ENCODE peak calls at places on chromosomes 12 and 14, in five cellular contexts. One of them, this sample, is unnamed.

GRCh38 chr12:574475-575128 is 88.6 kb downstream of the NINJ2 start:
- DNase-seq in foreskin fibroblast: peak
- DNase-seq in CD8-positive, alpha-beta memory T cell: no peak
- DNase-seq in heart left ventricle: no peak
- DNase-seq in astrocyte: peak
- DNase-seq in this sample: no peak

GRCh38 chr12:81596558-81596957 is 162.6 kb downstream of the PPFIA2 start:
- DNase-seq in foreskin fibroblast: no peak
- DNase-seq in CD8-positive, alpha-beta memory T cell: no peak
- DNase-seq in heart left ventricle: no peak
- DNase-seq in astrocyte: no peak
- DNase-seq in this sample: no peak

GRCh38 chr14:52950898-52951729 is at the start of gene FERMT2:
- DNase-seq in foreskin fibroblast: peak
- DNase-seq in CD8-positive, alpha-beta memory T cell: peak
- DNase-seq in heart left ventricle: peak
- DNase-seq in astrocyte: peak
- DNase-seq in this sample: peak

GRCh38 chr12:117228239-117228638 is 38.0 kb upstream of the FBXO21 start:
- DNase-seq in foreskin fibroblast: no peak
- DNase-seq in CD8-positive, alpha-beta memory T cell: no peak
- DNase-seq in heart left ventricle: no peak
- DNase-seq in astrocyte: no peak
- DNase-seq in this sample: no peak

GRCh38 chr14:28141662-28142061 is 624.9 kb upstream of the FOXG1 start:
- DNase-seq in foreskin fibroblast: no peak
- DNase-seq in CD8-positive, alpha-beta memory T cell: no peak
- DNase-seq in heart left ventricle: no peak
- DNase-seq in astrocyte: no peak
- DNase-seq in this sample: no peak

GRCh38 chr12:42652048-42652447 is 62.5 kb upstream of the PRICKLE1 start:
- DNase-seq in foreskin fibroblast: no peak
- DNase-seq in CD8-positive, alpha-beta memory T cell: no peak
- DNase-seq in heart left ventricle: no peak
- DNase-seq in astrocyte: no peak
- DNase-seq in this sample: no peak

GRCh38 chr12:56725723-56726102 is 614 bp upstream of the NACA start:
- DNase-seq in foreskin fibroblast: no peak
- DNase-seq in CD8-positive, alpha-beta memory T cell: no peak
- DNase-seq in heart left ventricle: no peak
- DNase-seq in astrocyte: no peak
- DNase-seq in this sample: no peak

GRCh38 chr12:8081228-8081920 is 700 bp upstream of the NECAP1 start:
- DNase-seq in foreskin fibroblast: peak
- DNase-seq in CD8-positive, alpha-beta memory T cell: peak
- DNase-seq in heart left ventricle: no peak
- DNase-seq in astrocyte: no peak
- DNase-seq in this sample: no peak

GRCh38 chr12:69837191-69838085 is 12.4 kb downstream of the MYRFL start:
- DNase-seq in foreskin fibroblast: no peak
- DNase-seq in CD8-positive, alpha-beta memory T cell: no peak
- DNase-seq in heart left ventricle: no peak
- DNase-seq in astrocyte: no peak
- DNase-seq in this sample: no peak

GRCh38 chr14:90381999-90382451 is 14.8 kb upstream of the CALM1 start:
- DNase-seq in foreskin fibroblast: peak
- DNase-seq in CD8-positive, alpha-beta memory T cell: peak
- DNase-seq in heart left ventricle: peak
- DNase-seq in astrocyte: no peak
- DNase-seq in this sample: peak

GRCh38 chr14:80678436-80678835 is 263.1 kb downstream of the CEP128 start:
- DNase-seq in foreskin fibroblast: peak
- DNase-seq in CD8-positive, alpha-beta memory T cell: no peak
- DNase-seq in heart left ventricle: no peak
- DNase-seq in astrocyte: peak
- DNase-seq in this sample: no peak

GRCh38 chr12:130872179-130873096 is 572 bp downstream of the RAN start:
- DNase-seq in foreskin fibroblast: peak
- DNase-seq in CD8-positive, alpha-beta memory T cell: peak
- DNase-seq in heart left ventricle: peak
- DNase-seq in astrocyte: peak
- DNase-seq in this sample: peak

GRCh38 chr12:111599459-111600295 is 562 bp upstream of the ATXN2 start:
- DNase-seq in foreskin fibroblast: peak
- DNase-seq in CD8-positive, alpha-beta memory T cell: peak
- DNase-seq in heart left ventricle: peak
- DNase-seq in astrocyte: peak
- DNase-seq in this sample: peak

GRCh38 chr14:49966304-49966809 is 73.5 kb downstream of the ARF6 start:
- DNase-seq in foreskin fibroblast: peak
- DNase-seq in CD8-positive, alpha-beta memory T cell: no peak
- DNase-seq in heart left ventricle: no peak
- DNase-seq in astrocyte: no peak
- DNase-seq in this sample: peak

GRCh38 chr14:38964630-38965029 is 138.4 kb downstream of the SEC23A start:
- DNase-seq in foreskin fibroblast: peak
- DNase-seq in CD8-positive, alpha-beta memory T cell: no peak
- DNase-seq in heart left ventricle: no peak
- DNase-seq in astrocyte: peak
- DNase-seq in this sample: no peak

GRCh38 chr12:13173012-13173441 is 23.5 kb upstream of the EMP1 start:
- DNase-seq in foreskin fibroblast: peak
- DNase-seq in CD8-positive, alpha-beta memory T cell: no peak
- DNase-seq in heart left ventricle: no peak
- DNase-seq in astrocyte: peak
- DNase-seq in this sample: no peak

GRCh38 chr14:31945074-31945613 is 132.0 kb upstream of the ARHGAP5 start:
- DNase-seq in foreskin fibroblast: peak
- DNase-seq in CD8-positive, alpha-beta memory T cell: no peak
- DNase-seq in heart left ventricle: no peak
- DNase-seq in astrocyte: no peak
- DNase-seq in this sample: peak

GRCh38 chr12:101042211-101042610 is 167.8 kb downstream of the SLC5A8 start:
- DNase-seq in foreskin fibroblast: no peak
- DNase-seq in CD8-positive, alpha-beta memory T cell: no peak
- DNase-seq in heart left ventricle: no peak
- DNase-seq in astrocyte: no peak
- DNase-seq in this sample: peak

GRCh38 chr12:118374909-118375308 is 1.4 kb upstream of the SUDS3 start:
- DNase-seq in foreskin fibroblast: peak
- DNase-seq in CD8-positive, alpha-beta memory T cell: no peak
- DNase-seq in heart left ventricle: no peak
- DNase-seq in astrocyte: no peak
- DNase-seq in this sample: no peak

GRCh38 chr14:78254911-78255431 is 84.8 kb downstream of the NRXN3 start:
- DNase-seq in foreskin fibroblast: no peak
- DNase-seq in CD8-positive, alpha-beta memory T cell: no peak
- DNase-seq in heart left ventricle: no peak
- DNase-seq in astrocyte: peak
- DNase-seq in this sample: no peak

GRCh38 chr14:24241829-24242443 is 487 bp downstream of the TINF2 start:
- DNase-seq in foreskin fibroblast: peak
- DNase-seq in CD8-positive, alpha-beta memory T cell: peak
- DNase-seq in heart left ventricle: peak
- DNase-seq in astrocyte: peak
- DNase-seq in this sample: peak

GRCh38 chr12:62966990-62967506 is 32.1 kb upstream of the PPM1H start:
- DNase-seq in foreskin fibroblast: no peak
- DNase-seq in CD8-positive, alpha-beta memory T cell: no peak
- DNase-seq in heart left ventricle: no peak
- DNase-seq in astrocyte: no peak
- DNase-seq in this sample: no peak

GRCh38 chr14:29042546-29042945 is 276.0 kb downstream of the FOXG1 start:
- DNase-seq in foreskin fibroblast: no peak
- DNase-seq in CD8-positive, alpha-beta memory T cell: no peak
- DNase-seq in heart left ventricle: no peak
- DNase-seq in astrocyte: no peak
- DNase-seq in this sample: no peak

DNA sequence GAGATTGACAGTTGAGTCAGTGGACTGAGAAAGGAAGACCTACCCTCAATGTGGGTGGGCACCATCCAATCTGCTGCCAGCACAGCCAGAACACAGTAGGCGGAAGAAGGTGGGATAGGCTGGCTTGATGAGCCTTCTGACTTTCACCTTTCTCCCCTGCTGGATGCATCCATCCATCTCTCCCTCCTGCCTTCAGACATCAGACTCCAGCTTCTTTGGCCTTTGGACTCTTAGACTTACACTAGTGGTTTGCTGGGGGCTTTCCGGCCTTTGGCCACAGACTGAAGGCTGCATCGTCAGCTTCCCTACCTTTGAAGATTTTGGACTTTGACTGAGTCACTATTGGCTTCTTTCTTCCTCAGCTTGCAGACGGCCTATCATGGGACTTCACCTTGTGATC is 456.5 kb upstream of the MIS18BP1 start:
- DNase-seq in foreskin fibroblast: no peak
- DNase-seq in CD8-positive, alpha-beta memory T cell: no peak
- DNase-seq in heart left ventricle: no peak
- DNase-seq in astrocyte: no peak
- DNase-seq in this sample: no peak
- H3K4me3 ChIP-seq in foreskin fibroblast: no peak
- H3K4me3 ChIP-seq in CD8-positive, alpha-beta memory T cell: no peak
- H3K4me3 ChIP-seq in heart left ventricle: no peak
- H3K4me3 ChIP-seq in astrocyte: no peak
- H3K4me3 ChIP-seq in this sample: no peak

GRCh38 chr14:56342419-56342901 is 224.2 kb downstream of the PELI2 start:
- DNase-seq in foreskin fibroblast: peak
- DNase-seq in CD8-positive, alpha-beta memory T cell: no peak
- DNase-seq in heart left ventricle: no peak
- DNase-seq in astrocyte: peak
- DNase-seq in this sample: no peak

GRCh38 chr14:56339855-56340701 is 221.9 kb downstream of the PELI2 start:
- DNase-seq in foreskin fibroblast: peak
- DNase-seq in CD8-positive, alpha-beta memory T cell: peak
- DNase-seq in heart left ventricle: peak
- DNase-seq in astrocyte: peak
- DNase-seq in this sample: peak

GRCh38 chr14:56340921-56341320 is 222.7 kb downstream of the PELI2 start:
- DNase-seq in foreskin fibroblast: no peak
- DNase-seq in CD8-positive, alpha-beta memory T cell: no peak
- DNase-seq in heart left ventricle: no peak
- DNase-seq in astrocyte: no peak
- DNase-seq in this sample: no peak

GRCh38 chr14:56338674-56339073 is 220.5 kb downstream of the PELI2 start:
- DNase-seq in foreskin fibroblast: peak
- DNase-seq in CD8-positive, alpha-beta memory T cell: no peak
- DNase-seq in heart left ventricle: no peak
- DNase-seq in astrocyte: no peak
- DNase-seq in this sample: no peak

DNA sequence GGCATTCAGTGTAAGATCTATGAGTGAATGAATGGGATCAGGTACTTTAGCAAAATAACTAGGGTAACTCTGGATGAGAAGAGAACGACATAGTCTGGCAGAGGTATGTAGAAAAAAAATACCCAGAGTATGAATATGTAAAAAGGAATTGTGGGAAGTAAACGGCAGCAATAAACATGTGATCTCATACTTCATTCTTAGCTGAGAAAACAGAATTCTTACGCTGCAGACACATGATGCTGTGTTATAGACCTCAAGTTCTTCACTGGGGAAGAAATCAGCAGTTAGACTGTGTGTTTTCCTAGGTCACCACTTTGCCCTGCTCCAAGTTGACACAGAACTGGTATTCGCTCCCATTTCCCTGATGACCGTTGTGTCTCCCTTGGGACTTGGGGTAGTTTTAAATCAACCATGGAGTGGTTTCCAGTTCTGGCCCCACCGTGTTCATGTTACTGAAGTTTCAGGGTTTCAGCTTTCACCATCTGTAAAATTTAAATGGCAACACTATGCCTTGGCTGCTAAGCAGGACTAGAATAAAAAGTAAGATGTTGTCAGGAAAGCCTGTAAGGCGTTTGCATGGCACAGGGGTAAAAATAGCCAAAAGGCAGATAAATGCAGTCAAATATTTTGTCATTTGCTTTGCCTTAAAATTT is 223.7 kb downstream of the PELI2 start:
- DNase-seq in foreskin fibroblast: peak
- DNase-seq in CD8-positive, alpha-beta memory T cell: no peak
- DNase-seq in heart left ventricle: no peak
- DNase-seq in astrocyte: peak
- DNase-seq in this sample: no peak
- H3K4me3 ChIP-seq in foreskin fibroblast: no peak
- H3K4me3 ChIP-seq in CD8-positive, alpha-beta memory T cell: no peak
- H3K4me3 ChIP-seq in heart left ventricle: no peak
- H3K4me3 ChIP-seq in astrocyte: no peak
- H3K4me3 ChIP-seq in this sample: no peak

GRCh38 chr12:109714141-109714912 is 702 bp downstream of the FAM222A start:
- DNase-seq in foreskin fibroblast: peak
- DNase-seq in CD8-positive, alpha-beta memory T cell: peak
- DNase-seq in heart left ventricle: peak
- DNase-seq in astrocyte: peak
- DNase-seq in this sample: peak
- H3K4me3 ChIP-seq in foreskin fibroblast: peak
- H3K4me3 ChIP-seq in CD8-positive, alpha-beta memory T cell: peak
- H3K4me3 ChIP-seq in heart left ventricle: peak
- H3K4me3 ChIP-seq in astrocyte: peak
- H3K4me3 ChIP-seq in this sample: peak

GRCh38 chr12:79424109-79424721 is 266.5 kb downstream of the PAWR start:
- DNase-seq in foreskin fibroblast: peak
- DNase-seq in CD8-positive, alpha-beta memory T cell: no peak
- DNase-seq in heart left ventricle: no peak
- DNase-seq in astrocyte: peak
- DNase-seq in this sample: no peak
- H3K4me3 ChIP-seq in foreskin fibroblast: no peak
- H3K4me3 ChIP-seq in CD8-positive, alpha-beta memory T cell: no peak
- H3K4me3 ChIP-seq in heart left ventricle: no peak
- H3K4me3 ChIP-seq in astrocyte: peak
- H3K4me3 ChIP-seq in this sample: no peak

DNA sequence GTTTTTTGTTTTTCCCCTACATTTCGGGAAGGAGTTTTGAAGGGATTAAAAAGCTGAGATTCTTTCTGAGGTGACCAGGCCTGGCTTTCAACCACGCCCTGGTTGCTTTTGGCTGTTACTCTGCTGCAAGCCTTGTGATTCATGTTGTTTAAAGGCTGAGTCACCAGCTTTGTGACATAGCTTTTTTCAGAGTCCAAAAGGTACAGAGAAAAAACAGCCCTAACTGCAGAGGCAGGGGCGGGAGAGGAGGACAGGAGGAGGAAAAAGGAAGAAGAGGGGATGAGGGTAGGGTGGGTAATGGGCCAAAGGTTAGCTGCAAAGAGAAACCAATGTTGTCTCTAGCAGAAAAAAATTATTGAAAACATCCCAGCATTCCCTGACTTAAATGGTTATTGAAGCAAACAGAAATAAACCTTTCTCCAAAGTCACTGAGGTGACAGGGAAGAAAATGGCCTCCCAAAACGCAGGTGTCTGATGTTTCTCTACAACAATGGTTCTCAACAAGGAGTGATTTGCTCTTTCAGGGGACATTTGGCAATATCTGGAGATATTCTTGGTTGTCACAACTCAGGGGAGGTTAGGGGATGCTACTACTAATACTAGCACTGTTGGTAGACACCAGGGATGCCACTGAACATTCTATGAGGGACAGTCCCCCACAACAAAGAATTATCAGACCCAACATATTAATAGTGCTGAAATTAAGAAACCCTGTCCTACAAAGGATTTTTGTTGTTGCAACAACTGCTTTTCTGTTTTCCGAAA is 2.1 kb upstream of the UBC start:
- DNase-seq in foreskin fibroblast: peak
- DNase-seq in CD8-positive, alpha-beta memory T cell: no peak
- DNase-seq in heart left ventricle: peak
- DNase-seq in astrocyte: peak
- DNase-seq in this sample: peak
- H3K4me3 ChIP-seq in foreskin fibroblast: peak
- H3K4me3 ChIP-seq in CD8-positive, alpha-beta memory T cell: peak
- H3K4me3 ChIP-seq in heart left ventricle: no peak
- H3K4me3 ChIP-seq in astrocyte: peak
- H3K4me3 ChIP-seq in this sample: no peak

GRCh38 chr12:54050479-54050805 is 3.2 kb upstream of the HOXC4 start:
- DNase-seq in foreskin fibroblast: no peak
- DNase-seq in CD8-positive, alpha-beta memory T cell: no peak
- DNase-seq in heart left ventricle: no peak
- DNase-seq in astrocyte: no peak
- DNase-seq in this sample: no peak
- H3K4me3 ChIP-seq in foreskin fibroblast: no peak
- H3K4me3 ChIP-seq in CD8-positive, alpha-beta memory T cell: no peak
- H3K4me3 ChIP-seq in heart left ventricle: no peak
- H3K4me3 ChIP-seq in astrocyte: no peak
- H3K4me3 ChIP-seq in this sample: no peak

This sample was measured in mucosa of descending colon.